ENCODE peak calls at places on chromosome 15, in five cellular contexts. V is MM.1S, T is neural progenitor cell, P is aorta, S is foreskin fibroblast. C is an unnamed sample.
A peak's percentile ranks its signal among the peaks of the same experiment; 100 is the strongest.

GRCh38 chr15:55823699-55824098 is 80.7 kb upstream of the PRTG start:
- DNase-seq in V (no peak), T (no peak), P (no peak), S (peak; percentile 24), C (no peak)

GRCh38 chr15:95887666-95888480 is 442.6 kb upstream of the NR2F2 start:
- DNase-seq in V (no peak), T (no peak), P (no peak), S (no peak), C (no peak)

GRCh38 chr15:86311568-86312280 is 232.1 kb downstream of the AGBL1 start:
- DNase-seq in V (no peak), T (no peak), P (no peak), S (no peak), C (no peak)

GRCh38 chr15:49737138-49737537 is 116.3 kb downstream of the DTWD1 start:
- DNase-seq in V (no peak), T (no peak), P (no peak), S (no peak), C (no peak)

GRCh38 chr15:37764733-37765191 is 169.7 kb upstream of the TMCO5A start:
- DNase-seq in V (peak; percentile 64), T (peak; percentile 31), P (no peak), S (peak; percentile 58), C (no peak)

GRCh38 chr15:29821416-29822099 is 710 bp downstream of the TJP1 start:
- DNase-seq in V (peak; percentile 84), T (peak; percentile 87), P (peak; percentile 77), S (peak; percentile 77), C (peak; percentile 85)

GRCh38 chr15:58306591-58307312 is 125.0 kb upstream of the LIPC start:
- DNase-seq in V (no peak), T (peak; percentile 7), P (no peak), S (no peak), C (no peak)

GRCh38 chr15:85642693-85643058 is 152.0 kb downstream of the KLHL25 start:
- DNase-seq in V (no peak), T (no peak), P (peak; percentile 82), S (no peak), C (no peak)

GRCh38 chr15:95958417-95958816 is 372.1 kb upstream of the NR2F2 start:
- DNase-seq in V (no peak), T (no peak), P (no peak), S (no peak), C (no peak)

GRCh38 chr15:31268911-31269784 is 57.5 kb upstream of the KLF13 start:
- DNase-seq in V (no peak), T (peak; percentile 1), P (peak; percentile 17), S (no peak), C (no peak)

GRCh38 chr15:31398677-31399260 is 72.1 kb downstream of the KLF13 start:
- DNase-seq in V (no peak), T (no peak), P (peak; percentile 41), S (no peak), C (no peak)

GRCh38 chr15:97319316-97319715 is 641.2 kb upstream of the ARRDC4 start:
- DNase-seq in V (no peak), T (no peak), P (no peak), S (no peak), C (no peak)

GRCh38 chr15:67070892-67071664 is 5.7 kb downstream of the SMAD3 start:
- DNase-seq in V (no peak), T (peak; percentile 38), P (no peak), S (no peak), C (no peak)

GRCh38 chr15:50880651-50881114 is 27.8 kb upstream of the AP4E1 start:
- DNase-seq in V (no peak), T (no peak), P (no peak), S (no peak), C (no peak)

GRCh38 chr15:83092309-83092976 is 15.0 kb upstream of the TM6SF1 start:
- DNase-seq in V (no peak), T (no peak), P (peak; percentile 70), S (no peak), C (peak; percentile 76)

GRCh38 chr15:27934782-27935181 is 164.3 kb downstream of the OCA2 start:
- DNase-seq in V (no peak), T (no peak), P (no peak), S (no peak), C (no peak)

GRCh38 chr15:48355377-48355776 is 24.1 kb downstream of the DUT start:
- DNase-seq in V (peak; percentile 64), T (no peak), P (no peak), S (no peak), C (no peak)
- H3K4me3 ChIP-seq in V (peak overlapping the region; percentile 3), T (no peak overlapping the region), P (no peak overlapping the region), S (no peak overlapping the region), C (no peak overlapping the region)

GRCh38 chr15:74788716-74789151 is 6.9 kb downstream of the CSK start:
- DNase-seq in V (peak; percentile 81), T (peak; percentile 21), P (no peak), S (no peak), C (peak; percentile 46)

GRCh38 chr15:74790080-74790916 is 8.4 kb downstream of the CSK start:
- DNase-seq in V (peak; percentile 38), T (no peak), P (peak; percentile 93), S (peak; percentile 34), C (peak; percentile 72)

GRCh38 chr15:74791007-74791406 is 9.1 kb downstream of the CSK start:
- DNase-seq in V (no peak), T (no peak), P (no peak), S (no peak), C (no peak)

GRCh38 chr15:74789171-74789627 is 7.3 kb downstream of the CSK start:
- DNase-seq in V (peak; percentile 89), T (no peak), P (no peak), S (no peak), C (peak; percentile 52)

GRCh38 chr15:74789741-74790079 is 7.8 kb downstream of the CSK start:
- DNase-seq in V (no peak), T (no peak), P (no peak), S (no peak), C (no peak)
- H3K4me3 ChIP-seq in V (peak overlapping the region; percentile 57), T (no peak overlapping the region), P (no peak overlapping the region), S (no peak overlapping the region), C (no peak overlapping the region)

DNA sequence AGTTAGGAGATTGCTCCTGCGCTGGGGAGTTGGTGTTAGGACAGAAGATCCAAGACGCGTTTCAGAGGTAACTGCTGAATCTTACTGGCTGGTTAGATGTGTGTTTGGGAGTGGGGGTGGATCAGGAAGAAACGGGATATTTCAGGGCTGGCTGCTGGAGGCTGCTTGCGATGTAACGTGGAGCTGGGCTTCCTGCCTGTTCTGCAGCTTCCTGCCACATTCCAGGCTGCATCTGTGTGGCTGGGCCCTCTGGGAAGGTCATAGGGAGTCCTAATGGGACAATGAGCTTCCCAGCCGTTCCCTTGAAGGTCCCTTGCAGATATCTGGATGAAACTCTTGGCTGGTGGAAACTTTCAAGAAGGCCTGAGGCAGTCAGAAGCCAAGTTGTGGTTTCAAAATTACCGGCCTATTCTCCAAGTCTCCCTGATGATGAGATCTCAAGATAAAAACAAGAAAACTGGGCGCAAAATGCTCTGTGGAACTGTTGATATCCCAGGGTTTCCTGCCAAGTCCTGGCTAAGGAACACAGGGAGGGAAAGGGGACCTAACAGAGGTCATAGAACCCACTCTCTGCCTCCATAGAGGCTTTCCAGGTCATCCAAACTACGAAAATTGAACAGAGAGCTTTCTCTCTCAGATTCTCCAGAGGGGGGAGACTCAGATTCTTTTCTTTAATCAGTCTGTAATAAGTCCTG is 67.0 kb downstream of the NOX5 start:
- DNase-seq in V (no peak), T (no peak), P (peak; percentile 73), S (peak; percentile 30), C (no peak)
- H3K4me3 ChIP-seq in V (no peak overlapping the region), T (no peak overlapping the region), P (no peak overlapping the region), S (no peak overlapping the region), C (no peak overlapping the region)

DNA sequence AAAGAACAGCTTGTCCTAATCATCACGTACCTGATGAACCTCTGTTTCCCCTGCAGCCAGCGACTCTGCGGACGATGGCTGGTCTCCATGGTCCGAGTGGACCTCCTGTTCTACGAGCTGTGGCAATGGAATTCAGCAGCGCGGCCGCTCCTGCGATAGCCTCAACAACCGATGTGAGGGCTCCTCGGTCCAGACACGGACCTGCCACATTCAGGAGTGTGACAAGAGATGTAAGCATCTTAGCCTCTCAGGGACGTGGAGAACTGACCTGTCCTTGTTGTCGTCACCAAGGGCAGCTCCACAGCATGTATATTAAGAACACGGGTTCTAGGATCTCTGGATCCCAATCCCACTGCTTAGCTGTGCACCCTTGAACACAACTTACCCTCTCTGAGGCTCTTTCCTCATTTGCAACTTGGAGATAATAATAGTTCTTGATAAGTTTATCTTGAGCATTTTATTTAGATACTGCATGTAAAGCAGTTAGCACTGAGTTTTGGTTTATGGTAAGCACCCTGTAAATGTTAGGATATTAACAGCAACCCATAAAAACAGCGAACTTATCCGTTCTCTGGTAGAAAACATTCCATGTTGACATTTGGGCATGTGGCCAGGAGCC is 6.5 kb downstream of the THBS1 start:
- DNase-seq in V (no peak), T (no peak), P (no peak), S (peak; percentile 41), C (no peak)
- H3K4me3 ChIP-seq in V (no peak overlapping the region), T (no peak overlapping the region), P (no peak overlapping the region), S (peak overlapping the region; percentile 97), C (no peak overlapping the region)

GRCh38 chr15:39127925-39128617 is 452.8 kb upstream of the THBS1 start:
- DNase-seq in V (no peak), T (peak; percentile 16), P (no peak), S (peak; percentile 88), C (no peak)
- H3K4me3 ChIP-seq in V (no peak overlapping the region), T (no peak overlapping the region), P (no peak overlapping the region), S (no peak overlapping the region), C (no peak overlapping the region)

GRCh38 chr15:87567399-87567798 is 689.1 kb downstream of the NTRK3 start:
- DNase-seq in V (no peak), T (no peak), P (no peak), S (no peak), C (no peak)

GRCh38 chr15:87566236-87566635 is 690.3 kb downstream of the NTRK3 start:
- DNase-seq in V (no peak), T (no peak), P (no peak), S (no peak), C (no peak)

GRCh38 chr15:87573534-87573933 is 683.0 kb downstream of the NTRK3 start:
- DNase-seq in V (no peak), T (no peak), P (no peak), S (no peak), C (no peak)

GRCh38 chr15:87572381-87572780 is 684.2 kb downstream of the NTRK3 start:
- DNase-seq in V (no peak), T (peak; percentile 16), P (no peak), S (no peak), C (no peak)

GRCh38 chr15:87570186-87570585 is 686.4 kb downstream of the NTRK3 start:
- DNase-seq in V (peak; percentile 50), T (no peak), P (no peak), S (no peak), C (no peak)
- H3K4me3 ChIP-seq in V (no peak overlapping the region), T (no peak overlapping the region), P (no peak overlapping the region), S (no peak overlapping the region), C (peak overlapping the region; percentile 27)

C was measured in upper lobe of left lung.